ENCODE peak calls at places on chromosomes 11 and 22, in ten cellular contexts. E is astrocyte of the cerebellum; K is heart right ventricle; P is IMR-90; C is H7; N is brain microvascular endothelial cell; B is AG04450; L is AG04449; W is AG10803; Q is effector memory CD4-positive, alpha-beta T cell. Z is an unnamed sample.
A peak's percentile ranks its signal among the peaks of the same experiment; 100 is the strongest.

GRCh38 chr22:27591060-27591459 is 210.5 kb downstream of the MN1 start:
- DNase-seq in E (no peak), K (no peak), P (no peak), C (no peak), N (no peak), B (no peak), L (no peak), W (no peak), Q (no peak), Z (no peak)

GRCh38 chr22:27962268-27963191 is 43.5 kb upstream of the PITPNB start:
- DNase-seq in E (peak; percentile 26), K (no peak), P (peak; percentile 21), C (no peak), N (no peak), B (no peak), L (no peak), W (peak; percentile 30), Q (no peak), Z (no peak)

GRCh38 chr11:313787-314547 is at the start of gene IFITM1:
- DNase-seq in E (peak; percentile 75), K (peak; percentile 22), P (peak; percentile 84), C (peak; percentile 88), N (no peak), B (peak; percentile 43), L (peak; percentile 31), W (peak; percentile 83), Q (peak; percentile 67), Z (no peak)

GRCh38 chr11:47426062-47426956 is at the start of gene PSMC3:
- DNase-seq in E (peak; percentile 93), K (peak; percentile 99), P (peak; percentile 91), C (peak; percentile 99), N (peak; percentile 96), B (peak; percentile 87), L (peak; percentile 56), W (peak; percentile 93), Q (peak; percentile 95), Z (peak; percentile 79)

GRCh38 chr22:44668190-44668885 is 33.7 kb upstream of the PRR5 start:
- DNase-seq in E (no peak), K (peak; percentile 37), P (no peak), C (peak; percentile 96), N (no peak), B (no peak), L (no peak), W (no peak), Q (peak; percentile 54), Z (no peak)

GRCh38 chr22:34116126-34116525 is 195.8 kb upstream of the LARGE1 start:
- DNase-seq in E (no peak), K (no peak), P (no peak), C (no peak), N (no peak), B (no peak), L (no peak), W (no peak), Q (no peak), Z (no peak)

GRCh38 chr11:94245121-94245520 is 59.3 kb upstream of the IZUMO1R start:
- DNase-seq in E (no peak), K (no peak), P (peak; percentile 26), C (no peak), N (no peak), B (no peak), L (no peak), W (no peak), Q (no peak), Z (no peak)

GRCh38 chr11:75820636-75821035 is 5.6 kb downstream of the UVRAG start:
- DNase-seq in E (no peak), K (no peak), P (peak; percentile 62), C (no peak), N (peak; percentile 31), B (no peak), L (no peak), W (peak; percentile 49), Q (no peak), Z (no peak)

DNA sequence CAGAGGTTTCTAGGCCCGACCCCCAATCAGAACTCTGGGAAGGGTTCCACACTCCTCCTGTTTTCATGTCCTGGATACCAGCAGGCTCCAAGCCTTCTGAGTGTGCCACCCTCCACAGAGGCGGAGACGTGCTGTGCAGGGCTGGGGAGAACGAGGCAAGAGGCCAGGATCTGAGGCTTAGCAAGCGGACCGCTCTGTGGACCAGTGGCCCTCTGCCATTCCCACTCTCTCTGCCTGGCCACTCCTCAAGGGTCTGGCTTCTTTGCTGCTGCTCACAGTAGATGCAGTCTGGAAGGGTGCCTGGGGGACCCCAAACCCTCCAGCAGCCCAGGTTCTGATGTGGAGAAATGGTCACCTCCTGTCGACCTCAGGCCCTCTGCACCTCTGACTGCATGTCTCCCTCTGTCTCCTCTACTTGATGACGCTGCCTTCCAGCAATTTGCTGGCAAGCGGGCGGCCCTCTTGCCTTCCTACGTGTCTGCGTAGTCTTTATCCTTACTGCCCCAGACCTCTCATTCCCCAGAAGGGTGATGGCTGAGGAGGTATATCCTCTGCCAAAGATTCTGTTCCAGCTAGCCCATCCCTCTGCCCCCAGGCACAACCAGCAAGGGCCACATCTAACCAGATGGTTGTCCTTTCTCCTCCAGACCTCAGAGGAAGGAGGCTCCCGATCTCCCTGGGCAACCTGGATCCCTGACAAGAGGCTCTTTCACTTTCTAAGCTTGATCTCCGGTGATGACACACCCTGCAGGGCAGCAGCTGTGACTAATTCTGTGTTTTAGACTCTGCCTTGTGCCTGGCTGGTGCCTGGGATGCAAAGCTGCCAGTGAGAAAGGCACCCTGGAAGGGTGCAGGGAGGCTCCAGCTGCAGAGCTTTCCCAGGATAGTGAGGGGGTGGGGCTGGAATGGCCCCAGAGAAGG is 87.3 kb downstream of the NAT10 start:
- DNase-seq in E (peak; percentile 89), K (peak; percentile 53), P (peak; percentile 93), C (no peak), N (peak; percentile 85), B (peak; percentile 69), L (peak; percentile 33), W (peak; percentile 94), Q (no peak), Z (peak; percentile 60)
- H3K4me3 ChIP-seq in E (no peak overlapping the region), K (no peak overlapping the region), P (peak overlapping the region; percentile 31), C (no peak overlapping the region), N (peak overlapping the region; percentile 32), B (peak overlapping the region; percentile 53), L (peak overlapping the region; percentile 16), W (peak overlapping the region; percentile 49), Q (no peak overlapping the region), Z (no peak overlapping the region)

GRCh38 chr11:133955091-133955846 is 1.5 kb downstream of the IGSF9B start:
- DNase-seq in E (no peak), K (peak; percentile 74), P (no peak), C (peak; percentile 84), N (no peak), B (no peak), L (no peak), W (no peak), Q (no peak), Z (no peak)

GRCh38 chr11:133953999-133954398 is 2.8 kb downstream of the IGSF9B start:
- DNase-seq in E (no peak), K (no peak), P (no peak), C (no peak), N (no peak), B (no peak), L (no peak), W (no peak), Q (no peak), Z (no peak)

GRCh38 chr11:133956650-133957633 is at the start of gene IGSF9B:
- DNase-seq in E (peak; percentile 28), K (peak; percentile 88), P (peak; percentile 45), C (peak; percentile 100), N (peak; percentile 30), B (no peak), L (no peak), W (peak; percentile 58), Q (peak; percentile 84), Z (peak; percentile 14)

GRCh38 chr11:133955945-133956421 is 785 bp downstream of the IGSF9B start:
- DNase-seq in E (no peak), K (no peak), P (no peak), C (peak; percentile 84), N (no peak), B (no peak), L (no peak), W (no peak), Q (no peak), Z (no peak)

GRCh38 chr11:133957926-133958325 is 1.2 kb upstream of the IGSF9B start:
- DNase-seq in E (no peak), K (no peak), P (no peak), C (no peak), N (no peak), B (no peak), L (no peak), W (peak; percentile 11), Q (no peak), Z (no peak)
- H3K4me3 ChIP-seq in E (no peak overlapping the region), K (no peak overlapping the region), P (no peak overlapping the region), C (no peak overlapping the region), N (no peak overlapping the region), B (no peak overlapping the region), L (no peak overlapping the region), W (no peak overlapping the region), Q (no peak overlapping the region), Z (no peak overlapping the region)

GRCh38 chr11:70745451-70745850 is 347.1 kb downstream of the CTTN start:
- DNase-seq in E (no peak), K (no peak), P (no peak), C (no peak), N (no peak), B (no peak), L (no peak), W (no peak), Q (no peak), Z (no peak)

GRCh38 chr11:70744396-70745185 is 346.3 kb downstream of the CTTN start:
- DNase-seq in E (no peak), K (no peak), P (no peak), C (no peak), N (no peak), B (no peak), L (no peak), W (no peak), Q (no peak), Z (no peak)

GRCh38 chr11:70746351-70746750 is 348.0 kb downstream of the CTTN start:
- DNase-seq in E (no peak), K (no peak), P (no peak), C (no peak), N (no peak), B (no peak), L (no peak), W (no peak), Q (no peak), Z (no peak)

GRCh38 chr11:70747285-70747684 is 349.0 kb downstream of the CTTN start:
- DNase-seq in E (no peak), K (no peak), P (no peak), C (no peak), N (no peak), B (no peak), L (no peak), W (no peak), Q (no peak), Z (no peak)

GRCh38 chr11:70745936-70746335 is 347.6 kb downstream of the CTTN start:
- DNase-seq in E (no peak), K (no peak), P (no peak), C (no peak), N (no peak), B (no peak), L (no peak), W (no peak), Q (no peak), Z (no peak)
- H3K4me3 ChIP-seq in E (no peak overlapping the region), K (no peak overlapping the region), P (no peak overlapping the region), C (no peak overlapping the region), N (no peak overlapping the region), B (no peak overlapping the region), L (no peak overlapping the region), W (no peak overlapping the region), Q (no peak overlapping the region), Z (no peak overlapping the region)

GRCh38 chr22:39227542-39228272 is 17.1 kb downstream of the PDGFB start:
- DNase-seq in E (no peak), K (no peak), P (no peak), C (no peak), N (no peak), B (no peak), L (no peak), W (no peak), Q (no peak), Z (no peak)

GRCh38 chr22:39229075-39229474 is 15.7 kb downstream of the PDGFB start:
- DNase-seq in E (no peak), K (no peak), P (no peak), C (no peak), N (no peak), B (no peak), L (no peak), W (no peak), Q (no peak), Z (no peak)

GRCh38 chr22:39231197-39231950 is 13.4 kb downstream of the PDGFB start:
- DNase-seq in E (no peak), K (no peak), P (no peak), C (peak; percentile 59), N (no peak), B (no peak), L (no peak), W (no peak), Q (no peak), Z (no peak)

GRCh38 chr22:39230261-39231196 is 14.3 kb downstream of the PDGFB start:
- DNase-seq in E (no peak), K (peak; percentile 33), P (no peak), C (peak; percentile 89), N (no peak), B (no peak), L (no peak), W (no peak), Q (no peak), Z (no peak)

DNA sequence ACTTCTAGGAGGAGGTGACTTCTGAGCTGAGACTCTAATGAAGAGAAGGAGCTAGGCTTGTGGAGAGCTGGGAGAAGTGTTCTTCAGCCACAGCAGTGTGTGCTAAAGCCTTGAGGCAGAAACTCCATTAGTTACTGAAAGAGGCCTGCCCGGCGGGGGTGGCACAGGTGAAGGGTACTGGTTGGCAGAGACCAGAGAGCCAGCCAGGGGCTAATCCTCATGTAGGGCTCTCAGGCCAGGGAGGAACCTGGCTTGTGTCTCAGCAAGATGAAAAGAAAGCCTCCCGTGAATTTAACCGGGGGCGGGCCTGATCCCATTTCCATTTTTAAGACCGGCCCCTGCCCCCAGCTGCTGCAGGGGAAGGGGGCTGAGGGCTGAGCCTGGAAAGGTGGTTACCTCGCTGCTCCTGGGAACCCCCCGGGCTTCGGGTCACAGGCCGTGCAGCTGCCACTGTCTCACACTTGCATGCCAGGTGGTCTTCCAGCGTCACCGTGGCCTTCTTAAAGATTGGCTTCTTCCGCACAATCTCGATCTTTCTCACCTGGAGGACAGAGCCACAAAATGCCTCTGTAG is 15.0 kb downstream of the PDGFB start:
- DNase-seq in E (no peak), K (no peak), P (no peak), C (peak; percentile 84), N (no peak), B (no peak), L (no peak), W (no peak), Q (no peak), Z (no peak)
- H3K4me3 ChIP-seq in E (no peak overlapping the region), K (no peak overlapping the region), P (no peak overlapping the region), C (no peak overlapping the region), N (no peak overlapping the region), B (no peak overlapping the region), L (no peak overlapping the region), W (no peak overlapping the region), Q (no peak overlapping the region), Z (no peak overlapping the region)